ENCODE peak calls at places on chromosomes 12 and 14, in ten cellular contexts. B, A, I, Q, P, X, Y, C, N and D are unnamed samples.

GRCh38 chr12:132305991-132306884 is 23.2 kb downstream of the GALNT9 start:
- DNase-seq in B (peak; percentile 60), P (no peak), X (no peak), C (no peak), I (no peak), N (no peak), Y (no peak), Q (no peak), A (no peak), D (no peak)

GRCh38 chr14:74333909-74334308 is 14.4 kb upstream of the VRTN start:
- DNase-seq in P (no peak), B (no peak), X (no peak), Q (peak; percentile 63), C (no peak), Y (peak; percentile 90), A (peak; percentile 58), N (no peak), I (peak; percentile 66), D (peak; percentile 37)

GRCh38 chr12:5525783-5526367 is 94.0 kb downstream of the NTF3 start:
- DNase-seq in B (no peak), A (no peak), Y (no peak), C (no peak), P (no peak), Q (no peak), X (no peak), N (no peak), I (no peak), D (no peak)

GRCh38 chr12:3229577-3229976 is 152.4 kb downstream of the TSPAN9 start:
- DNase-seq in Q (no peak), P (no peak), C (no peak), X (no peak), N (no peak), B (no peak), A (no peak), Y (no peak), I (no peak), D (no peak)

GRCh38 chr12:125304029-125304428 is 238.8 kb downstream of the AACS start:
- DNase-seq in Q (no peak), P (no peak), A (no peak), C (no peak), Y (no peak), B (no peak), X (no peak), N (no peak), I (no peak), D (no peak)

GRCh38 chr14:49586673-49587460 is 687 bp upstream of the RPS29 start:
- DNase-seq in Y (peak; percentile 84), I (peak; percentile 77), X (no peak), C (peak; percentile 39), B (no peak), A (peak; percentile 82), N (no peak), P (no peak), Q (peak; percentile 91), D (peak; percentile 66)

GRCh38 chr12:27667540-27667939 is 28.7 kb upstream of the REP15 start:
- DNase-seq in I (no peak), C (no peak), A (peak; percentile 82), X (peak; percentile 63), Y (peak; percentile 86), B (no peak), N (no peak), P (no peak), Q (peak; percentile 86), D (no peak)

GRCh38 chr12:50017047-50017446 is 8.2 kb downstream of the RACGAP1 start:
- DNase-seq in X (peak; percentile 50), A (peak; percentile 96), Q (peak; percentile 95), C (no peak), Y (peak; percentile 95), N (no peak), B (no peak), I (no peak), P (no peak), D (peak; percentile 79)

DNA sequence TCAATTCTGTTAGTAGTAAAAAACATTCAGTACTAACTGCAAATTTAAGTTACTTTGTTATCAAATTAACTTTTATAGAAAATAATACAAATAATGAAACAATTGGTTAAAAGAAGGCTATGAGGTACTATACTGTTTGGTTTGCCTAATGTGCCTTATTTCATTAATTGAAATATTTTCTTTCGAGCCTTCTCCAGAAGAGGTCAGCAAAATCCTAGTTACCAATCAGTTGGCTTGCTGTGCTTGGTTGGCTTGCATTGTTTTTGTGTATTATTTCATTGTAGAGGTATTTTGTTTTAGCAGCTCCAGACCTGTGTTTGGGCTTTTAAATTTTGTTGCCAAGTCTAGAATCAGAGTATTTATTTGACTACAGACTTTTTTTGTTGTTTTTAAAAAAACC is 68.5 kb downstream of the AEBP2 start:
- DNase-seq in B (no peak), A (peak; percentile 74), Q (peak; percentile 64), P (no peak), N (no peak), Y (peak; percentile 65), I (no peak), X (no peak), C (no peak), D (peak; percentile 10)
- TF ChIP-seq CTCF in B (peak; percentile 9), A (peak; percentile 30), Q (peak; percentile 44), P (no peak), N (peak; percentile 24), Y (peak; percentile 54), I (peak; percentile 56), X (peak; percentile 33), C (no peak), D (peak; percentile 22)

GRCh38 chr12:100877776-100878175 is 83.2 kb downstream of the ANO4 start:
- DNase-seq in I (no peak), P (no peak), A (no peak), C (no peak), B (no peak), N (no peak), Q (no peak), Y (peak; percentile 7), X (no peak), D (no peak)
- TF ChIP-seq CTCF in I (peak; percentile 58), P (no peak), A (peak; percentile 31), C (peak; percentile 39), B (peak; percentile 40), N (no peak), Q (peak; percentile 52), Y (peak; percentile 44), X (no peak), D (peak; percentile 34)

GRCh38 chr12:116880817-116881324 is 370 bp downstream of the HRK start:
- DNase-seq in A (peak; percentile 34), P (no peak), N (no peak), B (no peak), Q (peak; percentile 24), C (peak; percentile 71), X (no peak), Y (peak; percentile 42), I (peak; percentile 13), D (peak; percentile 54)
- TF ChIP-seq CTCF in A (no peak), P (no peak), N (no peak), B (peak; percentile 32), Q (no peak), C (no peak), X (no peak), Y (no peak), I (peak; percentile 17), D (no peak)

GRCh38 chr12:127712561-127712960 is 554.4 kb upstream of the TMEM132C start:
- DNase-seq in P (no peak), C (no peak), Q (no peak), N (no peak), A (no peak), I (no peak), X (no peak), B (no peak), Y (no peak), D (no peak)

GRCh38 chr12:127716181-127716580 is 550.8 kb upstream of the TMEM132C start:
- DNase-seq in A (no peak), P (no peak), Q (no peak), I (no peak), C (no peak), N (no peak), Y (no peak), X (no peak), B (no peak), D (no peak)

GRCh38 chr12:127711108-127711507 is 555.9 kb upstream of the TMEM132C start:
- DNase-seq in X (no peak), A (no peak), P (no peak), I (no peak), Q (no peak), N (no peak), B (no peak), C (peak; percentile 23), Y (no peak), D (no peak)
- TF ChIP-seq CTCF in X (no peak), A (no peak), P (no peak), I (no peak), Q (peak; percentile 33), N (no peak), B (peak; percentile 15), C (peak; percentile 51), Y (no peak), D (peak; percentile 22)